ENCODE peak calls at places on chromosomes 6 and 20, in ten cellular contexts. One of them, this sample, is unnamed.

GRCh38 chr6:11354019-11354418 is 121.6 kb upstream of the NEDD9 start:
- DNase-seq in CD4-positive, alpha-beta T cell: peak; percentile 53
- DNase-seq in activated CD4-positive, alpha-beta T cell treated with anti-CD3 and anti-CD28 coated beads, Interleukin-2, amount 50 U/mL, for 1 hour: peak; percentile 31
- DNase-seq in cardiac muscle cell: no peak
- DNase-seq in NCI-H345: no peak
- DNase-seq in left lung: no peak
- DNase-seq in heart left ventricle: peak; percentile 75
- DNase-seq in heart right ventricle: peak; percentile 31
- DNase-seq in T-helper 22 cell: peak; percentile 18
- DNase-seq in stimulated activated naive CD8-positive, alpha-beta T cell treated with anti-CD3 and anti-CD28 coated beads, Interleukin-15, amount 100 ng/mL, for 72 hours: peak; percentile 61
- DNase-seq in this sample: no peak

GRCh38 chr6:31901415-31901952 is 402 bp downstream of the ZBTB12 start:
- DNase-seq in CD4-positive, alpha-beta T cell: peak; percentile 67
- DNase-seq in activated CD4-positive, alpha-beta T cell treated with anti-CD3 and anti-CD28 coated beads, Interleukin-2, amount 50 U/mL, for 1 hour: peak; percentile 61
- DNase-seq in cardiac muscle cell: peak; percentile 56
- DNase-seq in NCI-H345: peak; percentile 59
- DNase-seq in left lung: peak; percentile 88
- DNase-seq in heart left ventricle: peak; percentile 70
- DNase-seq in heart right ventricle: peak; percentile 66
- DNase-seq in T-helper 22 cell: peak; percentile 54
- DNase-seq in stimulated activated naive CD8-positive, alpha-beta T cell treated with anti-CD3 and anti-CD28 coated beads, Interleukin-15, amount 100 ng/mL, for 72 hours: peak; percentile 64
- DNase-seq in this sample: peak; percentile 82

GRCh38 chr6:42845327-42845694 is 34.1 kb upstream of the RPL7L1 start:
- DNase-seq in CD4-positive, alpha-beta T cell: no peak
- DNase-seq in activated CD4-positive, alpha-beta T cell treated with anti-CD3 and anti-CD28 coated beads, Interleukin-2, amount 50 U/mL, for 1 hour: no peak
- DNase-seq in cardiac muscle cell: no peak
- DNase-seq in NCI-H345: peak; percentile 49
- DNase-seq in left lung: no peak
- DNase-seq in heart left ventricle: no peak
- DNase-seq in heart right ventricle: no peak
- DNase-seq in T-helper 22 cell: no peak
- DNase-seq in stimulated activated naive CD8-positive, alpha-beta T cell treated with anti-CD3 and anti-CD28 coated beads, Interleukin-15, amount 100 ng/mL, for 72 hours: no peak
- DNase-seq in this sample: no peak

GRCh38 chr6:129920103-129920798 is 59.1 kb upstream of the TMEM244 start:
- DNase-seq in CD4-positive, alpha-beta T cell: no peak
- DNase-seq in activated CD4-positive, alpha-beta T cell treated with anti-CD3 and anti-CD28 coated beads, Interleukin-2, amount 50 U/mL, for 1 hour: no peak
- DNase-seq in cardiac muscle cell: no peak
- DNase-seq in NCI-H345: no peak
- DNase-seq in left lung: no peak
- DNase-seq in heart left ventricle: no peak
- DNase-seq in heart right ventricle: no peak
- DNase-seq in T-helper 22 cell: no peak
- DNase-seq in stimulated activated naive CD8-positive, alpha-beta T cell treated with anti-CD3 and anti-CD28 coated beads, Interleukin-15, amount 100 ng/mL, for 72 hours: no peak
- DNase-seq in this sample: no peak

GRCh38 chr20:17966432-17967312 is 1.9 kb downstream of the SNX5 start:
- DNase-seq in CD4-positive, alpha-beta T cell: no peak
- DNase-seq in activated CD4-positive, alpha-beta T cell treated with anti-CD3 and anti-CD28 coated beads, Interleukin-2, amount 50 U/mL, for 1 hour: no peak
- DNase-seq in cardiac muscle cell: peak; percentile 29
- DNase-seq in NCI-H345: peak; percentile 9
- DNase-seq in left lung: no peak
- DNase-seq in heart left ventricle: no peak
- DNase-seq in heart right ventricle: no peak
- DNase-seq in T-helper 22 cell: no peak
- DNase-seq in stimulated activated naive CD8-positive, alpha-beta T cell treated with anti-CD3 and anti-CD28 coated beads, Interleukin-15, amount 100 ng/mL, for 72 hours: no peak
- DNase-seq in this sample: peak; percentile 72

GRCh38 chr6:147322299-147323162 is 118.3 kb downstream of the STXBP5 start:
- DNase-seq in CD4-positive, alpha-beta T cell: no peak
- DNase-seq in activated CD4-positive, alpha-beta T cell treated with anti-CD3 and anti-CD28 coated beads, Interleukin-2, amount 50 U/mL, for 1 hour: no peak
- DNase-seq in cardiac muscle cell: no peak
- DNase-seq in NCI-H345: no peak
- DNase-seq in left lung: no peak
- DNase-seq in heart left ventricle: no peak
- DNase-seq in heart right ventricle: no peak
- DNase-seq in T-helper 22 cell: no peak
- DNase-seq in stimulated activated naive CD8-positive, alpha-beta T cell treated with anti-CD3 and anti-CD28 coated beads, Interleukin-15, amount 100 ng/mL, for 72 hours: peak; percentile 7
- DNase-seq in this sample: peak; percentile 79

GRCh38 chr6:30542404-30542725 is 13.9 kb downstream of the GNL1 start:
- DNase-seq in CD4-positive, alpha-beta T cell: peak; percentile 45
- DNase-seq in activated CD4-positive, alpha-beta T cell treated with anti-CD3 and anti-CD28 coated beads, Interleukin-2, amount 50 U/mL, for 1 hour: peak; percentile 19
- DNase-seq in cardiac muscle cell: no peak
- DNase-seq in NCI-H345: no peak
- DNase-seq in left lung: no peak
- DNase-seq in heart left ventricle: no peak
- DNase-seq in heart right ventricle: no peak
- DNase-seq in T-helper 22 cell: peak; percentile 19
- DNase-seq in stimulated activated naive CD8-positive, alpha-beta T cell treated with anti-CD3 and anti-CD28 coated beads, Interleukin-15, amount 100 ng/mL, for 72 hours: no peak
- DNase-seq in this sample: peak; percentile 64

GRCh38 chr6:47130086-47130485 is 88.0 kb upstream of the ADGRF1 start:
- DNase-seq in CD4-positive, alpha-beta T cell: no peak
- DNase-seq in activated CD4-positive, alpha-beta T cell treated with anti-CD3 and anti-CD28 coated beads, Interleukin-2, amount 50 U/mL, for 1 hour: no peak
- DNase-seq in cardiac muscle cell: peak; percentile 28
- DNase-seq in NCI-H345: no peak
- DNase-seq in left lung: no peak
- DNase-seq in heart left ventricle: no peak
- DNase-seq in heart right ventricle: no peak
- DNase-seq in T-helper 22 cell: no peak
- DNase-seq in stimulated activated naive CD8-positive, alpha-beta T cell treated with anti-CD3 and anti-CD28 coated beads, Interleukin-15, amount 100 ng/mL, for 72 hours: no peak
- DNase-seq in this sample: no peak

GRCh38 chr6:56868687-56869086 is 86.2 kb upstream of the BEND6 start:
- DNase-seq in CD4-positive, alpha-beta T cell: no peak
- DNase-seq in activated CD4-positive, alpha-beta T cell treated with anti-CD3 and anti-CD28 coated beads, Interleukin-2, amount 50 U/mL, for 1 hour: no peak
- DNase-seq in cardiac muscle cell: no peak
- DNase-seq in NCI-H345: no peak
- DNase-seq in left lung: no peak
- DNase-seq in heart left ventricle: no peak
- DNase-seq in heart right ventricle: no peak
- DNase-seq in T-helper 22 cell: no peak
- DNase-seq in stimulated activated naive CD8-positive, alpha-beta T cell treated with anti-CD3 and anti-CD28 coated beads, Interleukin-15, amount 100 ng/mL, for 72 hours: no peak
- DNase-seq in this sample: peak; percentile 60

GRCh38 chr6:139903411-139904157 is 529.1 kb upstream of the CITED2 start:
- DNase-seq in CD4-positive, alpha-beta T cell: no peak
- DNase-seq in activated CD4-positive, alpha-beta T cell treated with anti-CD3 and anti-CD28 coated beads, Interleukin-2, amount 50 U/mL, for 1 hour: no peak
- DNase-seq in cardiac muscle cell: no peak
- DNase-seq in NCI-H345: no peak
- DNase-seq in left lung: no peak
- DNase-seq in heart left ventricle: no peak
- DNase-seq in heart right ventricle: no peak
- DNase-seq in T-helper 22 cell: no peak
- DNase-seq in stimulated activated naive CD8-positive, alpha-beta T cell treated with anti-CD3 and anti-CD28 coated beads, Interleukin-15, amount 100 ng/mL, for 72 hours: no peak
- DNase-seq in this sample: peak; percentile 85

GRCh38 chr6:71509142-71509541 is 220.5 kb downstream of the OGFRL1 start:
- DNase-seq in CD4-positive, alpha-beta T cell: no peak
- DNase-seq in activated CD4-positive, alpha-beta T cell treated with anti-CD3 and anti-CD28 coated beads, Interleukin-2, amount 50 U/mL, for 1 hour: no peak
- DNase-seq in cardiac muscle cell: no peak
- DNase-seq in NCI-H345: no peak
- DNase-seq in left lung: no peak
- DNase-seq in heart left ventricle: no peak
- DNase-seq in heart right ventricle: no peak
- DNase-seq in T-helper 22 cell: no peak
- DNase-seq in stimulated activated naive CD8-positive, alpha-beta T cell treated with anti-CD3 and anti-CD28 coated beads, Interleukin-15, amount 100 ng/mL, for 72 hours: no peak
- DNase-seq in this sample: no peak

GRCh38 chr6:45212976-45213375 is 115.2 kb upstream of the RUNX2 start:
- DNase-seq in CD4-positive, alpha-beta T cell: no peak
- DNase-seq in activated CD4-positive, alpha-beta T cell treated with anti-CD3 and anti-CD28 coated beads, Interleukin-2, amount 50 U/mL, for 1 hour: no peak
- DNase-seq in cardiac muscle cell: no peak
- DNase-seq in NCI-H345: no peak
- DNase-seq in left lung: no peak
- DNase-seq in heart left ventricle: no peak
- DNase-seq in heart right ventricle: no peak
- DNase-seq in T-helper 22 cell: no peak
- DNase-seq in stimulated activated naive CD8-positive, alpha-beta T cell treated with anti-CD3 and anti-CD28 coated beads, Interleukin-15, amount 100 ng/mL, for 72 hours: no peak
- DNase-seq in this sample: peak; percentile 45

GRCh38 chr6:147867827-147868226 is 359.3 kb downstream of the SAMD5 start:
- DNase-seq in CD4-positive, alpha-beta T cell: no peak
- DNase-seq in activated CD4-positive, alpha-beta T cell treated with anti-CD3 and anti-CD28 coated beads, Interleukin-2, amount 50 U/mL, for 1 hour: no peak
- DNase-seq in cardiac muscle cell: no peak
- DNase-seq in NCI-H345: no peak
- DNase-seq in left lung: no peak
- DNase-seq in heart left ventricle: no peak
- DNase-seq in heart right ventricle: no peak
- DNase-seq in T-helper 22 cell: no peak
- DNase-seq in stimulated activated naive CD8-positive, alpha-beta T cell treated with anti-CD3 and anti-CD28 coated beads, Interleukin-15, amount 100 ng/mL, for 72 hours: no peak
- DNase-seq in this sample: no peak

GRCh38 chr20:50546729-50547314 is 36.6 kb downstream of the PTPN1 start:
- DNase-seq in CD4-positive, alpha-beta T cell: no peak
- DNase-seq in activated CD4-positive, alpha-beta T cell treated with anti-CD3 and anti-CD28 coated beads, Interleukin-2, amount 50 U/mL, for 1 hour: no peak
- DNase-seq in cardiac muscle cell: no peak
- DNase-seq in NCI-H345: no peak
- DNase-seq in left lung: no peak
- DNase-seq in heart left ventricle: no peak
- DNase-seq in heart right ventricle: no peak
- DNase-seq in T-helper 22 cell: no peak
- DNase-seq in stimulated activated naive CD8-positive, alpha-beta T cell treated with anti-CD3 and anti-CD28 coated beads, Interleukin-15, amount 100 ng/mL, for 72 hours: no peak
- DNase-seq in this sample: peak; percentile 62

GRCh38 chr20:8757146-8757545 is 311.7 kb upstream of the PLCB4 start:
- DNase-seq in CD4-positive, alpha-beta T cell: no peak
- DNase-seq in activated CD4-positive, alpha-beta T cell treated with anti-CD3 and anti-CD28 coated beads, Interleukin-2, amount 50 U/mL, for 1 hour: no peak
- DNase-seq in cardiac muscle cell: no peak
- DNase-seq in NCI-H345: no peak
- DNase-seq in left lung: no peak
- DNase-seq in heart left ventricle: no peak
- DNase-seq in heart right ventricle: no peak
- DNase-seq in T-helper 22 cell: no peak
- DNase-seq in stimulated activated naive CD8-positive, alpha-beta T cell treated with anti-CD3 and anti-CD28 coated beads, Interleukin-15, amount 100 ng/mL, for 72 hours: no peak
- DNase-seq in this sample: peak; percentile 13